ENCODE peak calls at places on chromosomes 4 and X, in seven cellular contexts. L, A, M, I, E, K and C are unnamed samples.

GRCh38 chrX:23699636-23700194 is 32.4 kb downstream of the PRDX4 start:
- DNase-seq in L (no peak), A (no peak), M (peak; percentile 48), I (peak; percentile 9), E (no peak), K (no peak), C (peak; percentile 32)

GRCh38 chr4:148163011-148163410 is 279.2 kb downstream of the NR3C2 start:
- DNase-seq in L (no peak), A (no peak), M (no peak), I (no peak), E (no peak), K (no peak), C (no peak)

GRCh38 chrX:70970482-70970999 is 39.6 kb upstream of the SLC7A3 start:
- DNase-seq in L (peak; percentile 2), A (no peak), M (peak; percentile 37), I (no peak), E (peak; percentile 13), K (no peak), C (no peak)

GRCh38 chrX:13223868-13224555 is 95.8 kb downstream of the ATXN3L start:
- DNase-seq in L (no peak), A (no peak), M (peak; percentile 96), I (peak; percentile 25), E (peak; percentile 64), K (no peak), C (no peak)

GRCh38 chr4:158201310-158201709 is 9.0 kb upstream of the TMEM144 start:
- DNase-seq in L (no peak), A (no peak), M (no peak), I (no peak), E (no peak), K (no peak), C (no peak)

GRCh38 chrX:134294548-134294947 is 57.6 kb downstream of the CCDC160 start:
- DNase-seq in L (no peak), A (no peak), M (peak; percentile 2), I (no peak), E (no peak), K (no peak), C (no peak)

GRCh38 chrX:104284407-104285000 is 29.8 kb upstream of the ESX1 start:
- DNase-seq in L (no peak), A (no peak), M (no peak), I (no peak), E (no peak), K (no peak), C (no peak)

GRCh38 chr4:57094482-57095223 is 15.5 kb downstream of the IGFBP7 start:
- DNase-seq in L (no peak), A (no peak), M (peak; percentile 72), I (no peak), E (no peak), K (no peak), C (no peak)

GRCh38 chrX:10173331-10173900 is 16.6 kb downstream of the CLCN4 start:
- DNase-seq in L (no peak), A (no peak), M (peak; percentile 89), I (peak; percentile 55), E (no peak), K (no peak), C (peak; percentile 29)

GRCh38 chr4:89290727-89291126 is 16.9 kb downstream of the GPRIN3 start:
- DNase-seq in L (no peak), A (no peak), M (no peak), I (peak; percentile 40), E (no peak), K (no peak), C (no peak)

GRCh38 chr4:154208424-154208823 is 283.2 kb downstream of the DCHS2 start:
- DNase-seq in L (no peak), A (no peak), M (no peak), I (no peak), E (no peak), K (no peak), C (no peak)

GRCh38 chr4:138390286-138390685 is 148.1 kb upstream of the SLC7A11 start:
- DNase-seq in L (no peak), A (no peak), M (peak; percentile 33), I (no peak), E (no peak), K (no peak), C (no peak)

GRCh38 chr4:113502476-113502875 is 259.1 kb downstream of the CAMK2D start:
- DNase-seq in L (no peak), A (no peak), M (peak; percentile 27), I (no peak), E (no peak), K (no peak), C (no peak)

DNA sequence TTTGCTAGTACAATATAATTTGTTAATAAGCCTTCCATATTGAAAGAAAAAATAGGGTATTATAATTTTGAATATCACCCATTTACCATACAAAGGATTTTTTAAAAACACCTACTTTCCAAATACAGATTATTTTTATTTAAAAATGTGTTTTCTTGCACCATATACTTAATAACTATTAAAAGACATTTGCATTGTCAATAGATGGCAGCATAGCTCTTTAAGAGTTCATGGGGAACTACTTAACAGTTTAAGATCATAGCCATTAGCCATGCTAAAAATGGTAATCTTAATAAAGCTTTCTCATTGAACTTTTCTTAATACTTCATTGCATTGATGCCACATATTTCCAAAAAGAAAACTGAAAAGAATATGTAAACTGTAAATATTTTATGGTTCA is 1995.9 kb downstream of the C4orf33 start:
- DNase-seq in L (no peak), A (no peak), M (peak; percentile 59), I (no peak), E (no peak), K (no peak), C (no peak)
- TF ChIP-seq CTCF in L (no peak), A (no peak), M (peak; percentile 38), I (peak; percentile 7), E (peak; percentile 38), K (peak; percentile 33), C (no peak)

GRCh38 chrX:116198235-116198634 is 27.7 kb downstream of the AGTR2 start:
- DNase-seq in L (no peak), A (no peak), M (no peak), I (no peak), E (no peak), K (no peak), C (no peak)

GRCh38 chrX:116194649-116195048 is 24.1 kb downstream of the AGTR2 start:
- DNase-seq in L (no peak), A (no peak), M (no peak), I (no peak), E (no peak), K (no peak), C (no peak)

DNA sequence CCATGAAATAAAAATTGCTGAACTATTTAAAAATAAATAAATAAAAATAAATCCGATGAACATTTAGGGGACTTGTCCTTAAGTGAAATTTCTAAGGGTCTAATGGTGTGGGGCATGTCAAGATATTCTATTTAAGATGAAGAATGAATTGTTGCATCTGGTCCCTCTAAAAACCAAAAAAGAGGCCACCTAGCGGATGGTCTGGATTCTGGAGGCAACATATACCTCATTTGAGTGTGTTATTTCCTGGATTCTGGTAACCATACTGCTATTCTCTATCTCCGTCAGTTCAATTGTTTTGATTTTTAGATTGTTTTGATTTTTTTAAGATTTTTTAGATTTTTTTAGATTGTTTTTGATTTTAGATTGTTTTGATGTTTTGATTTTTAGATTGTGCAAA is 28.3 kb downstream of the AGTR2 start:
- DNase-seq in L (no peak), A (no peak), M (peak; percentile 0), I (no peak), E (no peak), K (no peak), C (no peak)
- TF ChIP-seq CTCF in L (peak; percentile 54), A (no peak), M (no peak), I (no peak), E (no peak), K (no peak), C (no peak)

DNA sequence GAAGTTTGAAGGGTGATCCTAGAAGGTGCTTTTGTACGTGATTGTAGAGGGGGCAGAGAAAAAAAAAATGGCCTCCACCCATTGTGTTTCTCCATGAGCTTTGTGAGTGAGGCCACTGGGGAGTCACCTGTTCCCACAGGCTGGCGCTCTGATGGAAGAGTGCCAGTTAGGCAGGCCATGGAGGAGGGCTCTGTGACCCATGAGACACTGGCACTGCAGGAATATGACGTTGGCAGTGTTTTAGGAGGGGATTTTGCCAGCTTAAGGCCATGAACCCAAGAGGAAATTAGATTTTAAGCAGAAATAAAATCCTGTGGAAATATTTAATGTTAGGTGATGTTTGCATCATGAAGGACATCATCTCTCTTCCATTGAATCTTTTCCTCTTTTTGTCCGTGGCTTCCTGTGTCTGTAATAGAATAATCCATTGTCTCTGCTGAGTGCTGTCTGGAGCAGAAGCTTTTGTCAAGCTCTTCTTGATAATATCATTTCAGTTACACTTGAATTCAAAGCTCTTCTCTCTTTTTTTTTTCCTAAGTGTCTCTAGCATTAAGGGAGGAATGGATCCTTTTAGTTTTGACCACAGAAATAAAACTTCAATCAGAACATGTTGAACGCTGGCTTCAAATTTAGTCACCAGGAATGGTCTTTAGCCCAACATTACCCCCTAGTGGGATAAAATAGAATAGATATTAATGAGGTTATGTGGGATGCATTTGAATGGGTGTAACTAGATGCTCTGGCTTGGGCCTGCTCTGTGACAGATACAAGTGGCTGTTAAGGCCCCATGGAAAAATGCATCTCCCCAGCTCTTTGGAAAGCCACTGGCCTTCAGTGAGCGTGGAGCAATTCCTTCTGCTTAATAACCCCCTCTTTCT is 41.0 kb upstream of the UCP1 start:
- DNase-seq in L (no peak), A (no peak), M (peak; percentile 66), I (no peak), E (peak; percentile 55), K (no peak), C (no peak)
- TF ChIP-seq CTCF in L (peak; percentile 49), A (peak; percentile 45), M (peak; percentile 51), I (peak; percentile 62), E (peak; percentile 60), K (peak; percentile 51), C (no peak)

GRCh38 chr4:173237152-173237551 is 68.5 kb downstream of the GALNT7 start:
- DNase-seq in L (no peak), A (no peak), M (no peak), I (no peak), E (no peak), K (no peak), C (no peak)
- TF ChIP-seq CTCF in L (no peak), A (no peak), M (no peak), I (no peak), E (no peak), K (no peak), C (no peak)